ENCODE peak calls at places on chromosomes 5 and 9, in ten cellular contexts. Y is mucosa of descending colon; C is NCI-H2171 treated with DMSO at 0.1 percent for 48 hours; Q is neural progenitor cell; D is astrocyte of the spinal cord; G is COR-L47; K is caudate nucleus; H is NCI-H748 treated with DMSO at 0.1 percent for 48 hours; E is lower lobe of right lung; R is stimulated activated CD4-positive, alpha-beta T cell treated with anti-CD3 and anti-CD28 coated beads, Interleukin-4, amount 100 ng/mL, for 24 hours. P is an unnamed sample.

GRCh38 chr5:20166496-20166895 is 178.5 kb upstream of the CDH18 start:
- DNase-seq in Y (no peak), C (peak; percentile 86), Q (no peak), D (peak; percentile 10), G (no peak), K (no peak), H (no peak), E (no peak), R (no peak), P (no peak)

GRCh38 chr5:125117556-125117955 is 371.1 kb upstream of the ZNF608 start:
- DNase-seq in Y (no peak), C (peak; percentile 40), Q (no peak), D (no peak), G (no peak), K (no peak), H (no peak), E (no peak), R (no peak), P (peak; percentile 9)

GRCh38 chr5:133734916-133735315 is 122.6 kb upstream of the FSTL4 start:
- DNase-seq in Y (no peak), C (no peak), Q (no peak), D (no peak), G (no peak), K (no peak), H (no peak), E (no peak), R (no peak), P (no peak)

GRCh38 chr9:124260769-124261603 is 3.2 kb downstream of the NEK6 start:
- DNase-seq in Y (peak; percentile 50), C (no peak), Q (no peak), D (peak; percentile 73), G (no peak), K (no peak), H (no peak), E (no peak), R (no peak), P (peak; percentile 58)

GRCh38 chr9:79353856-79354520 is 217.8 kb upstream of the TLE4 start:
- DNase-seq in Y (no peak), C (no peak), Q (no peak), D (peak; percentile 78), G (no peak), K (no peak), H (no peak), E (no peak), R (no peak), P (no peak)

GRCh38 chr9:91298304-91298703 is 63.4 kb downstream of the AUH start:
- DNase-seq in Y (no peak), C (no peak), Q (no peak), D (no peak), G (no peak), K (no peak), H (no peak), E (no peak), R (no peak), P (no peak)

GRCh38 chr9:7185612-7186011 is 427.8 kb downstream of the KDM4C start:
- DNase-seq in Y (no peak), C (no peak), Q (peak; percentile 23), D (peak; percentile 92), G (no peak), K (no peak), H (no peak), E (no peak), R (no peak), P (no peak)

GRCh38 chr5:173885054-173885443 is 3.1 kb upstream of the CPEB4 start:
- DNase-seq in Y (no peak), C (no peak), Q (no peak), D (no peak), G (no peak), K (no peak), H (no peak), E (no peak), R (no peak), P (no peak)

GRCh38 chr9:82231411-82231810 is 242.8 kb downstream of the SPATA31D1 start:
- DNase-seq in Y (no peak), C (no peak), Q (no peak), D (no peak), G (no peak), K (no peak), H (no peak), E (no peak), R (no peak), P (no peak)

GRCh38 chr9:70406446-70406862 is 8.0 kb downstream of the KLF9 start:
- DNase-seq in Y (no peak), C (peak; percentile 82), Q (peak; percentile 51), D (peak; percentile 52), G (no peak), K (peak; percentile 27), H (no peak), E (no peak), R (peak; percentile 56), P (no peak)

GRCh38 chr5:123965626-123966025 is 453.6 kb downstream of the CSNK1G3 start:
- DNase-seq in Y (no peak), C (no peak), Q (no peak), D (peak; percentile 2), G (no peak), K (no peak), H (no peak), E (no peak), R (no peak), P (no peak)

GRCh38 chr9:93028448-93029006 is 30.0 kb upstream of the SUSD3 start:
- DNase-seq in Y (no peak), C (no peak), Q (no peak), D (no peak), G (peak; percentile 11), K (no peak), H (no peak), E (no peak), R (peak; percentile 61), P (no peak)

GRCh38 chr9:106322741-106323140 is 540.2 kb upstream of the ZNF462 start:
- DNase-seq in Y (no peak), C (no peak), Q (no peak), D (no peak), G (no peak), K (no peak), H (no peak), E (no peak), R (no peak), P (no peak)

GRCh38 chr5:138626333-138626944 is 51.2 kb upstream of the HSPA9 start:
- DNase-seq in Y (no peak), C (no peak), Q (no peak), D (no peak), G (no peak), K (no peak), H (no peak), E (no peak), R (no peak), P (no peak)

GRCh38 chr9:30673132-30673531 is 1711.3 kb upstream of the ACO1 start:
- DNase-seq in Y (no peak), C (no peak), Q (no peak), D (peak; percentile 31), G (no peak), K (no peak), H (no peak), E (no peak), R (no peak), P (no peak)

P was measured in right cardiac atrium.